ENCODE peak calls at places on chromosomes 5 and 9, in nine cellular contexts. J, K, A, N, C, W, O, V and R are unnamed samples.
A peak's percentile ranks its signal among the peaks of the same experiment; 100 is the strongest.

GRCh38 chr9:16315720-16316119 is 554.8 kb downstream of the BNC2 start:
- DNase-seq in J (no peak), K (no peak), A (no peak), N (no peak), C (no peak), W (no peak), O (no peak), V (no peak), R (no peak)

GRCh38 chr9:93187574-93187973 is 3.6 kb downstream of the WNK2 start:
- DNase-seq in J (no peak), K (no peak), A (no peak), N (no peak), C (no peak), W (no peak), O (no peak), V (no peak), R (peak; percentile 22)

GRCh38 chr9:36134761-36135505 is 1.6 kb upstream of the GLIPR2 start:
- DNase-seq in J (no peak), K (no peak), A (no peak), N (no peak), C (no peak), W (no peak), O (no peak), V (no peak), R (no peak)

GRCh38 chr9:69476797-69477196 is 151.8 kb downstream of the ENTREP1 start:
- DNase-seq in J (no peak), K (no peak), A (no peak), N (no peak), C (no peak), W (no peak), O (no peak), V (no peak), R (no peak)

GRCh38 chr5:10827571-10827970 is 66.5 kb upstream of the DAP start:
- DNase-seq in J (no peak), K (no peak), A (no peak), N (no peak), C (no peak), W (no peak), O (no peak), V (no peak), R (no peak)

GRCh38 chr9:33124716-33125378 is 42.3 kb downstream of the B4GALT1 start:
- DNase-seq in J (no peak), K (no peak), A (no peak), N (no peak), C (no peak), W (no peak), O (no peak), V (no peak), R (no peak)

GRCh38 chr9:134049772-134050588 is 17.8 kb downstream of the BRD3 start:
- DNase-seq in J (no peak), K (no peak), A (no peak), N (no peak), C (no peak), W (no peak), O (no peak), V (no peak), R (peak; percentile 69)

GRCh38 chr9:88534456-88535225 is at the start of gene NXNL2:
- DNase-seq in J (peak; percentile 86), K (peak; percentile 60), A (peak; percentile 75), N (peak; percentile 74), C (peak; percentile 86), W (peak; percentile 91), O (peak; percentile 43), V (peak; percentile 93), R (peak; percentile 89)

GRCh38 chr9:96487949-96488348 is 38.0 kb downstream of the HABP4 start:
- DNase-seq in J (no peak), K (no peak), A (no peak), N (no peak), C (no peak), W (no peak), O (no peak), V (no peak), R (no peak)

GRCh38 chr5:14185336-14186131 is 42.4 kb downstream of the TRIO start:
- DNase-seq in J (no peak), K (no peak), A (no peak), N (peak; percentile 32), C (peak; percentile 86), W (no peak), O (no peak), V (no peak), R (no peak)

GRCh38 chr9:134318481-134318891 is 7.8 kb upstream of the RXRA start:
- DNase-seq in J (no peak), K (no peak), A (no peak), N (no peak), C (no peak), W (peak; percentile 51), O (no peak), V (no peak), R (no peak)

GRCh38 chr9:94692601-94693000 is 33.9 kb upstream of the AOPEP start:
- DNase-seq in J (peak; percentile 87), K (no peak), A (no peak), N (no peak), C (no peak), W (no peak), O (no peak), V (no peak), R (no peak)

GRCh38 chr5:158910782-158911692 is 188.7 kb downstream of the EBF1 start:
- DNase-seq in J (no peak), K (no peak), A (no peak), N (no peak), C (peak; percentile 63), W (no peak), O (no peak), V (no peak), R (no peak)

GRCh38 chr5:33309076-33309475 is 131.7 kb upstream of the TARS1 start:
- DNase-seq in J (no peak), K (no peak), A (no peak), N (no peak), C (no peak), W (no peak), O (no peak), V (no peak), R (peak; percentile 46)

GRCh38 chr5:103364074-103364473 is 105.5 kb downstream of the MACIR start:
- DNase-seq in J (no peak), K (no peak), A (no peak), N (no peak), C (peak; percentile 48), W (no peak), O (no peak), V (no peak), R (no peak)

GRCh38 chr9:91043041-91043740 is 241.6 kb downstream of the SYK start:
- DNase-seq in J (no peak), K (no peak), A (no peak), N (no peak), C (no peak), W (no peak), O (peak; percentile 71), V (peak; percentile 94), R (no peak)

GRCh38 chr5:125083932-125084331 is 337.5 kb upstream of the ZNF608 start:
- DNase-seq in J (no peak), K (no peak), A (no peak), N (no peak), C (peak; percentile 68), W (no peak), O (no peak), V (no peak), R (no peak)

GRCh38 chr5:150763023-150763793 is 4.4 kb upstream of the DCTN4 start:
- DNase-seq in J (no peak), K (peak; percentile 33), A (peak; percentile 87), N (peak; percentile 89), C (peak; percentile 98), W (no peak), O (peak; percentile 68), V (peak; percentile 92), R (no peak)

GRCh38 chr9:129038109-129038852 is 1.9 kb downstream of the MIGA2 start:
- DNase-seq in J (no peak), K (no peak), A (no peak), N (peak; percentile 67), C (no peak), W (no peak), O (no peak), V (no peak), R (no peak)
- H3K4me3 ChIP-seq in J (no peak overlapping the region), K (no peak overlapping the region), A (no peak overlapping the region), N (no peak overlapping the region), C (peak overlapping the region; percentile 81), W (no peak overlapping the region), O (no peak overlapping the region), V (no peak overlapping the region), R (peak overlapping the region; percentile 66)

GRCh38 chr5:127299678-127300077 is 9.1 kb downstream of the MEGF10 start:
- DNase-seq in J (no peak), K (no peak), A (no peak), N (no peak), C (no peak), W (no peak), O (no peak), V (no peak), R (no peak)

GRCh38 chr5:127306036-127306435 is 15.4 kb downstream of the MEGF10 start:
- DNase-seq in J (no peak), K (no peak), A (no peak), N (no peak), C (no peak), W (no peak), O (no peak), V (no peak), R (no peak)

GRCh38 chr5:127303404-127303803 is 12.8 kb downstream of the MEGF10 start:
- DNase-seq in J (no peak), K (no peak), A (no peak), N (no peak), C (no peak), W (no peak), O (no peak), V (no peak), R (no peak)

GRCh38 chr5:127305486-127305885 is 14.9 kb downstream of the MEGF10 start:
- DNase-seq in J (no peak), K (no peak), A (no peak), N (no peak), C (no peak), W (no peak), O (no peak), V (no peak), R (no peak)

GRCh38 chr5:127302509-127302908 is 11.9 kb downstream of the MEGF10 start:
- DNase-seq in J (no peak), K (no peak), A (no peak), N (no peak), C (no peak), W (no peak), O (no peak), V (no peak), R (no peak)
- TF ChIP-seq CTCF in J (no peak), K (no peak), A (no peak), N (no peak), C (no peak), W (no peak), O (no peak), V (no peak), R (no peak)

GRCh38 chr5:174724484-174725260 is at the start of gene MSX2:
- DNase-seq in J (peak; percentile 95), K (peak; percentile 98), A (peak; percentile 38), N (peak; percentile 87), C (peak; percentile 40), W (peak; percentile 93), O (peak; percentile 83), V (peak; percentile 66), R (peak; percentile 84)
- H3K4me3 ChIP-seq in J (peak within 1 kb of the TSS; percentile 94), K (peak within 1 kb of the TSS; percentile 85), A (peak within 1 kb of the TSS; percentile 44), N (peak within 1 kb of the TSS; percentile 36), C (peak within 1 kb of the TSS; percentile 18), W (peak within 1 kb of the TSS; percentile 59), O (peak within 1 kb of the TSS; percentile 45), V (peak within 1 kb of the TSS; percentile 50), R (peak within 1 kb of the TSS; percentile 51)

DNA sequence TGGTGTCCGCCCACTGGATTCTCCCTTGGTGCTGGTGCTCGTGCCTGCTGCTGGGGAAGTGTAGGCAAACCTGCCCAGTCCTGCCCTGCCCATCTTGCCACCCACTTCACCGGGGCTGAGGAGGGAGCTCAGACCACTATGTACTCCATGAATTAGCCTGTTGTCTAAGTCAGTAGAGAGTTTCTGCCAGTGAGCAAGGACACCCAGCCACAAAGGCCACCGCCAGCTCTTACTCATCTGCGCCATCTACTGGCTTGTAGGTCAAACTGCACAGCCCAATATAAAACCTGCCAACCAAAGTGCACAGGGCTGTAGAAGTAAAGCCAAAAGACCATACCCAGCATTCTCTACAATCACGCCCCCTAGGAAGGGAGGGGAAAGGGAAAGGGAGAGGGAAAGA is 102.3 kb downstream of the GLIS3 start:
- DNase-seq in J (peak; percentile 18), K (peak; percentile 14), A (no peak), N (no peak), C (peak; percentile 32), W (no peak), O (no peak), V (no peak), R (no peak)
- TF ChIP-seq CTCF in J (peak; percentile 33), K (peak; percentile 32), A (no peak), N (peak; percentile 34), C (peak; percentile 56), W (peak; percentile 39), O (no peak), V (no peak), R (peak; percentile 12)